ENCODE peak calls at places on chromosomes 13 and 19, in six cellular contexts. P is stimulated activated CD8-positive, alpha-beta memory T cell treated with anti-CD3 and anti-CD28 coated beads, Interleukin-7, amount 100 ng/mL, for 1 hour; J is stromal cell of bone marrow; Y is SW 1271; T is effector memory CD8-positive, alpha-beta T cell; L is uterus. M is an unnamed sample.
A peak's percentile ranks its signal among the peaks of the same experiment; 100 is the strongest.

GRCh38 chr19:55069859-55070225 is 5.8 kb upstream of the EPS8L1 start:
- DNase-seq in P (no peak), L (no peak), Y (no peak), J (no peak), T (no peak), M (no peak)

GRCh38 chr13:83515267-83515666 is 367.0 kb downstream of the SLITRK1 start:
- DNase-seq in Y (no peak), J (peak; percentile 71), T (no peak), P (no peak), L (no peak), M (no peak)

GRCh38 chr13:50635504-50635903 is 208.0 kb downstream of the DLEU7 start:
- DNase-seq in L (peak; percentile 57), P (no peak), Y (no peak), J (no peak), T (no peak), M (peak; percentile 20)

GRCh38 chr13:60990032-60990733 is 425.5 kb downstream of the PCDH20 start:
- DNase-seq in T (no peak), L (no peak), J (no peak), P (no peak), Y (no peak), M (no peak)

GRCh38 chr13:69579351-69579750 is 528.3 kb upstream of the ATXN8OS start:
- DNase-seq in P (no peak), J (no peak), L (no peak), Y (peak; percentile 1), T (no peak), M (no peak)

GRCh38 chr19:29665826-29666633 is 769 bp downstream of the PLEKHF1 start:
- DNase-seq in T (no peak), Y (peak; percentile 25), L (peak; percentile 68), J (peak; percentile 73), P (no peak), M (no peak)

GRCh38 chr19:5893907-5894703 is 9.5 kb downstream of the NDUFA11 start:
- DNase-seq in T (no peak), L (no peak), J (no peak), P (no peak), Y (no peak), M (peak; percentile 70)

GRCh38 chr13:30714629-30715028 is 20.7 kb upstream of the ALOX5AP start:
- DNase-seq in L (no peak), P (no peak), T (no peak), J (no peak), Y (no peak), M (no peak)

GRCh38 chr13:47426126-47426849 is 529.4 kb upstream of the HTR2A start:
- DNase-seq in T (no peak), P (no peak), Y (no peak), J (peak; percentile 79), L (no peak), M (peak; percentile 77)

GRCh38 chr13:34155931-34156607 is 338.1 kb downstream of the RFC3 start:
- DNase-seq in T (no peak), J (no peak), Y (peak; percentile 67), L (no peak), P (no peak), M (no peak)

GRCh38 chr13:91357613-91358383 is 10.3 kb downstream of the MIR17HG start:
- DNase-seq in J (no peak), L (no peak), P (no peak), T (no peak), Y (no peak), M (no peak)

GRCh38 chr19:40431698-40432097 is 5.9 kb upstream of the SERTAD1 start:
- DNase-seq in J (no peak), L (no peak), P (no peak), Y (no peak), T (no peak), M (no peak)

GRCh38 chr13:83085186-83085900 is 796.9 kb downstream of the SLITRK1 start:
- DNase-seq in T (no peak), P (no peak), J (peak; percentile 18), L (no peak), Y (no peak), M (no peak)

GRCh38 chr13:55361141-55361540 is 1779.6 kb upstream of the PRR20A start:
- DNase-seq in L (no peak), P (no peak), J (no peak), Y (no peak), T (no peak), M (no peak)

GRCh38 chr19:3176715-3177501 is 1.7 kb upstream of the S1PR4 start:
- DNase-seq in P (peak; percentile 44), J (no peak), Y (peak; percentile 33), T (peak; percentile 65), L (no peak), M (no peak)

GRCh38 chr13:110985570-110985969 is 70.7 kb upstream of the ANKRD10 start:
- DNase-seq in Y (no peak), J (no peak), P (no peak), T (no peak), L (no peak), M (no peak)

GRCh38 chr13:99687728-99688397 is 186.6 kb downstream of the TM9SF2 start:
- DNase-seq in P (no peak), Y (no peak), T (no peak), L (no peak), J (no peak), M (no peak)

GRCh38 chr13:42762917-42763316 is 18.5 kb upstream of the FAM216B start:
- DNase-seq in L (no peak), J (peak; percentile 73), P (no peak), Y (peak; percentile 2), T (no peak), M (no peak)

GRCh38 chr19:15696654-15697194 is 23.8 kb downstream of the CYP4F12 start:
- DNase-seq in Y (no peak), P (no peak), L (no peak), J (no peak), T (no peak), M (no peak)

GRCh38 chr13:108322206-108322824 is 52.8 kb downstream of the TNFSF13B start:
- DNase-seq in T (no peak), J (peak; percentile 20), L (no peak), P (no peak), Y (peak; percentile 0), M (no peak)

GRCh38 chr19:13693933-13694332 is 70.4 kb upstream of the MRI1 start:
- DNase-seq in T (no peak), J (no peak), P (no peak), Y (no peak), L (no peak), M (no peak)

GRCh38 chr13:33285420-33286124 is at the start of gene STARD13:
- DNase-seq in J (peak; percentile 99), L (peak; percentile 94), T (no peak), P (no peak), Y (peak; percentile 98), M (peak; percentile 97)

GRCh38 chr19:14505488-14506239 is 9.7 kb upstream of the GIPC1 start:
- DNase-seq in J (no peak), Y (peak; percentile 73), L (no peak), T (peak; percentile 72), P (peak; percentile 39), M (peak; percentile 73)

GRCh38 chr13:111156421-111156820 is 41.3 kb downstream of the ARHGEF7 start:
- DNase-seq in P (no peak), Y (no peak), L (no peak), T (no peak), J (no peak), M (no peak)

GRCh38 chr13:45604892-45605291 is 10.6 kb downstream of the ERICH6B start:
- DNase-seq in T (no peak), L (no peak), P (no peak), Y (no peak), J (no peak), M (no peak)

GRCh38 chr19:42288411-42288810 is 13.5 kb upstream of the PRR19 start:
- DNase-seq in Y (no peak), J (no peak), P (no peak), L (no peak), T (no peak), M (no peak)

GRCh38 chr13:76286178-76286577 is 600.0 kb downstream of the KCTD12 start:
- DNase-seq in T (no peak), J (peak; percentile 74), Y (no peak), L (no peak), P (no peak), M (no peak)

GRCh38 chr19:33812388-33813330 is 16.0 kb downstream of the KCTD15 start:
- DNase-seq in Y (no peak), L (no peak), T (no peak), P (no peak), J (no peak), M (no peak)

GRCh38 chr19:42102877-42103276 is 26.9 kb downstream of the ZNF574 start:
- DNase-seq in T (no peak), P (no peak), L (no peak), J (no peak), Y (no peak), M (no peak)

GRCh38 chr13:107867701-107868661 is 347.4 kb downstream of the LIG4 start:
- DNase-seq in Y (peak; percentile 10), T (no peak), P (no peak), L (no peak), J (no peak), M (no peak)

GRCh38 chr19:3404324-3405260 is 38.2 kb downstream of the NFIC start:
- DNase-seq in Y (no peak), T (no peak), P (no peak), L (peak; percentile 91), J (peak; percentile 85), M (peak; percentile 88)

GRCh38 chr13:50598338-50598737 is 245.2 kb downstream of the DLEU7 start:
- DNase-seq in T (no peak), L (no peak), J (no peak), Y (no peak), P (no peak), M (no peak)

GRCh38 chr19:14416743-14417214 is 2.4 kb downstream of the DDX39A start:
- DNase-seq in P (no peak), T (no peak), L (no peak), Y (no peak), J (no peak), M (no peak)

GRCh38 chr19:1284979-1285736 is 515 bp upstream of the EFNA2 start:
- DNase-seq in J (no peak), T (no peak), P (no peak), Y (no peak), L (no peak), M (no peak)